ENCODE peak calls at places on chromosomes 5 and 9, in seven cellular contexts. F, T, X, N, Q, O and P are unnamed samples.

GRCh38 chr5:160467555-160468418 is 46.1 kb downstream of the PTTG1 start:
- DNase-seq in O (peak), Q (peak), N (peak), T (no peak), F (peak), X (peak), P (peak)

GRCh38 chr5:123545506-123545905 is 33.5 kb downstream of the CSNK1G3 start:
- DNase-seq in F (no peak), N (peak), X (no peak), T (no peak), O (peak), Q (no peak), P (no peak)

GRCh38 chr5:108249785-108250100 is 132.2 kb downstream of the FBXL17 start:
- DNase-seq in X (no peak), T (no peak), N (no peak), F (no peak), O (no peak), Q (no peak), P (no peak)

GRCh38 chr9:111965566-111966019 is 69.0 kb downstream of the UGCG start:
- DNase-seq in N (peak), T (peak), O (no peak), Q (peak), F (no peak), X (no peak), P (no peak)

GRCh38 chr5:73770601-73771025 is 144.6 kb downstream of the ARHGEF28 start:
- DNase-seq in Q (no peak), O (no peak), F (no peak), N (peak), T (no peak), X (no peak), P (no peak)

GRCh38 chr9:104494808-104495207 is 9.3 kb upstream of the OR13F1 start:
- DNase-seq in Q (no peak), O (no peak), T (no peak), N (no peak), X (no peak), F (no peak), P (no peak)

GRCh38 chr5:107948377-107948776 is 277.6 kb upstream of the EFNA5 start:
- DNase-seq in Q (no peak), T (no peak), O (no peak), F (no peak), X (no peak), N (no peak), P (no peak)

GRCh38 chr9:137000177-137000930 is 4.0 kb upstream of the CLIC3 start:
- DNase-seq in O (no peak), T (peak), N (peak), F (no peak), Q (peak), X (no peak), P (no peak)

GRCh38 chr9:135797507-135798302 is 95.7 kb downstream of the KCNT1 start:
- DNase-seq in Q (peak), X (peak), O (peak), T (no peak), N (peak), F (peak), P (peak)

GRCh38 chr9:36793277-36793676 is 220.6 kb downstream of the MELK start:
- DNase-seq in O (no peak), Q (no peak), N (no peak), F (no peak), X (no peak), T (no peak), P (no peak)
- TF ChIP-seq CTCF in O (no peak), Q (peak), N (no peak), F (no peak), X (no peak), T (peak), P (peak)

GRCh38 chr5:1011226-1011631 is 2.6 kb downstream of the NKD2 start:
- DNase-seq in T (no peak), O (no peak), F (peak), Q (no peak), N (no peak), X (peak), P (no peak)

GRCh38 chr5:1009359-1010180 is 968 bp downstream of the NKD2 start:
- DNase-seq in X (peak), F (peak), Q (no peak), O (no peak), N (no peak), T (no peak), P (no peak)

GRCh38 chr5:1010181-1010510 is 1.5 kb downstream of the NKD2 start:
- DNase-seq in Q (no peak), N (no peak), X (peak), O (no peak), F (peak), T (no peak), P (no peak)

GRCh38 chr5:1011741-1012315 is 3.2 kb downstream of the NKD2 start:
- DNase-seq in F (no peak), T (no peak), Q (no peak), N (no peak), O (no peak), X (peak), P (no peak)

DNA sequence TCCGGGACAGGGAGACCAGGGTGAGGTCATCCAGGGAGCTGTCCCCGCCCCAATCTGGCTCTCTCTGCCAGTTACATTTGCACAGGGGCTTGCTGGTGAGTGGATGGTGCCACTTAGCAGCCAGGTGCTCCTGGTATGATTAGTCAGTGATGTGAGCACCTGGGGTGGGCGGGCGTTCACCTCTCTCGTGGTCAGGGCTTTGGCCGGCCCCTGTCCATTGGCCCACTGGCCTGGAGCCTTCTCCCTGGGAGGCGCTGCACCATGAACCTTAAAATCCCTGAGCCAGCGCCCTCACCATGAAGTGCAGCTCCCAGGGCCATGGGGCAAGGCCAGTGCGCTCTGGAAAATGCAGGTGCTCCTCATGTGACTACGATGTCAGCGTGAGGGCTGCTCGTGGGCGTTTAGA is 2.0 kb downstream of the NKD2 start:
- DNase-seq in T (no peak), O (no peak), X (peak), N (no peak), Q (no peak), F (peak), P (no peak)
- H3K4me3 ChIP-seq in T (no peak), O (no peak), X (no peak), N (no peak), Q (no peak), F (no peak), P (no peak)

DNA sequence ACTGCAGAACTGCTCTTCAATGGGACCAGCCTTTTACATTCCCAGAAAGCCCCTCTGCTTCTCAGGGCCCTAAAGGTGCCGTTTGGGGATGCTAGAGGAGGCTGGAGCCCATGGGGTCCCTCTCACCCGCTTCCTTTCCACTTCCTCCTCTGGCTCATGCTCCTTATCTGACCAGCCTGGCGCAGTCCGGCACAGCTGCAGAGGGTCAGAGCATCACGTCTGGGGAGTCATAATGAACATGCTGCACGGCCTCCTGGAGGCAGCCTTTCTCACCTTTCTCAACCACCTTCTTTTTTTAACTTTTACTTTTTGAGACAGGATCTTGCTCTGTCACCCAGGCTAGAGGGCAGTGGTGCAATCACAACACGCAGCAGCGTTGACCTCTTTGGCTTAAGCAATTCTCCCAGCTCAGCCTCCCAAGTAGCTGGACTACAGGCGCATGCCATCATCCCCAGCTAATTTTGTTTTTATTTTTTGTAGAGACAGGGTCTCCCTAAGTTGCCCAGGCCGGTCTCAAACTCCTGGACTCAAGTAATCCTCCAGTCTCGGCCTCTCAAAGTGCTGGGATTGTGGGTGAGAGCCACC is 15.1 kb upstream of the TCF7 start:
- DNase-seq in X (no peak), N (no peak), O (no peak), T (no peak), F (no peak), Q (no peak), P (no peak)
- TF ChIP-seq CTCF in X (no peak), N (no peak), O (no peak), T (no peak), F (no peak), Q (no peak), P (no peak)

DNA sequence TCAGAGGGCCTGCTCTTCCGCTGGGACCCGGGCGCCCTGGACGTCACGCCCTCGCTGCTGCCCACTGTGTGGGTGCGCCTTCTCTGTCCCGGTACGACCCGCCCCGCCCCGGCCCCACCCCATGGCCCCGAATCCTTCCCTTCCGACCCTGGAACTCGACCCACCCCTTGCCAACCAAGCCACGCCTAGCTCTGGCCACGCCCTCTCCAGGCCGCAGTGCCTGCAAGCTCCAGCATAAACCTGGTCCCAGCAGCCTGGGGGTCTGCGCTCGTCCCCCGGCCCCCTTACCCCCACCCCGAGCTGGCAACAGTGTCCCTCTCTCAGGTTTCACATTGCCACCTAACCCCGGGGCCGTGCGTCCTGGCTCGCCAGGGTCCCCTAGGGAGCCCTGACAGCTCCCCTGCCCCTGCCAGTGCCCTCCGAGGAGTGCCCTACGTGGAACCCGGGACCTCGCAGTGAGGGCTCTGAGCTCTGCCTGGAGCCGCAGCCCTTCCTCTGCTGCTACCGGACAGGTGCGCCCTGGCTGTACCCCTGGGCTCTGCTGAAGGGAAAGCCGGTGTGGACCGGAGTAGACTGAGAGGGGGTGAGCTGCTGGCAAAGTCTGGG is 3.4 kb downstream of the ADGRD2 start:
- DNase-seq in O (peak), Q (no peak), N (no peak), F (no peak), X (no peak), T (no peak), P (no peak)
- H3K4me3 ChIP-seq in O (peak), Q (no peak), N (no peak), F (peak), X (no peak), T (no peak), P (no peak)

DNA sequence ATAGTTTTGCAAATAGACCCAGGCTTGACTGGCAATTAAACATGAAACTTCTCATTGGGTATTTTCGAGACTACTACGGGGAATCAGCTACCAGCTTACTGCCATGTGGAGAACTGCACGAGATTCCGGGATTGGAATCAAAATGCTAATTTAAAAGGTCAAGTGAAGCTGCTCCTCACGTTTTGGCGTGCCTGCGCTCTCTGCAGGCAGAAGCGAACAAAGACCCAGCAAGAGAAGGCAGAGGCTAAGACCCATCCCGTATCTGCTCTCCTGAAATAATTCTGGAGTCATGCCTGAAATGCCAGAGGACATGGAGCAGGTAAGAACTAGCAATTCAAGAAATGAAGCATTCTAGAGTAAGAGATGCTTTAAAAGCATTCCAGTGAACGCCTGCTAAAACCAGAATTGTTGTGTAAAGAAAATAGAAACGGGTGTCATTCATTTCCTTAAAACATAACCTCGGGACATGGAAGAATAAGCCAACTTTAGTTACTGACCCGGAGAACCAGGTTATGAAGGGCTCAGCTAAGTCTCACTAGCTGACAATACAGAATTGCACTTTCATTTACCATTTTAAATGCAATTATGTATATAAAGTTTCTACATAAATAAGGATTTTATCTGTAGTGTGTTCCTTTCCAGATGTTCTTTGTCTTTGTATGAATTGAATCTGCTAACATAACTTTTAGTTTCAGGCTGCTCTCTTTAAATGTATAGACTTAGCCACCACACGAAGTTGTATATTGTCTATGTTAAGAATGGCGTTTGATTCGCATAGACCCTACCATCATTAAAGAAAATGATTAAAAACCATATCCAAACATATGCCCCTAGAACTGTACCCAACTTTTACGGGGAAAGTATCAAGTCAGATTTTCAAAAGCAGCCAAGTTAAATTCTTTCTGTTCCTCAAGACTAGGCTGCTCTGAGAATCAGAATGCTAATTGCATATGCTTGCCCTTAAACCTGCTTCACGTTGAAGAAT is 2.0 kb upstream of the MAT2B start:
- DNase-seq in O (peak), T (no peak), X (peak), Q (peak), F (peak), N (peak), P (peak)
- TF ChIP-seq CTCF in O (peak), T (peak), X (peak), Q (peak), F (peak), N (peak), P (peak)

GRCh38 chr9:113350338-113350672 is 964 bp downstream of the BSPRY start:
- DNase-seq in O (no peak), T (no peak), N (no peak), X (no peak), Q (no peak), F (no peak), P (no peak)
- H3K4me3 ChIP-seq in O (peak), T (no peak), N (no peak), X (peak), Q (no peak), F (peak), P (no peak)

GRCh38 chr5:116573279-116573616 is 1.4 kb downstream of the SEMA6A start:
- DNase-seq in O (peak), F (peak), T (no peak), Q (no peak), X (peak), N (peak), P (no peak)

GRCh38 chr5:116575635-116576042 is 1.0 kb upstream of the SEMA6A start:
- DNase-seq in X (peak), O (peak), N (no peak), T (no peak), Q (no peak), F (no peak), P (no peak)

GRCh38 chr5:116576043-116576713 is 1.6 kb upstream of the SEMA6A start:
- DNase-seq in T (peak), O (peak), N (peak), Q (no peak), F (peak), X (peak), P (peak)

GRCh38 chr5:116573617-116574431 is 799 bp downstream of the SEMA6A start:
- DNase-seq in O (peak), F (peak), T (no peak), Q (no peak), X (peak), N (peak), P (no peak)

GRCh38 chr5:116574682-116575634 is at the start of gene SEMA6A:
- DNase-seq in N (peak), O (peak), Q (peak), F (peak), X (peak), T (peak), P (peak)
- TF ChIP-seq CTCF in N (no peak), O (no peak), Q (no peak), F (no peak), X (no peak), T (no peak), P (no peak)

GRCh38 chr9:90611121-90611520 is 31.5 kb downstream of the DIRAS2 start:
- DNase-seq in F (no peak), T (no peak), X (no peak), N (no peak), O (no peak), Q (no peak), P (no peak)
- H3K4me3 ChIP-seq in F (no peak), T (no peak), X (no peak), N (no peak), O (no peak), Q (no peak), P (no peak)